ENCODE peak calls at places on chromosomes 6 and 20, in nine cellular contexts. One of them, this sample, is unnamed. For H3K4me1, the result is how much of the 10 kb centered on the place peaks cover.

GRCh38 chr6:89359561-89359960 is 7.0 kb upstream of the UBE2J1 start:
- DNase-seq in lower lobe of right lung: no peak
- DNase-seq in stomach: no peak
- DNase-seq in keratinocyte: no peak
- DNase-seq in neural progenitor cell: peak
- DNase-seq in Caco-2: no peak
- DNase-seq in ovary: no peak
- DNase-seq in left lung: no peak
- DNase-seq in adrenal gland: no peak
- DNase-seq in this sample: no peak

GRCh38 chr20:58512808-58513552 is 2.2 kb downstream of the APCDD1L start:
- DNase-seq in lower lobe of right lung: no peak
- DNase-seq in stomach: no peak
- DNase-seq in keratinocyte: no peak
- DNase-seq in neural progenitor cell: no peak
- DNase-seq in Caco-2: no peak
- DNase-seq in ovary: no peak
- DNase-seq in left lung: no peak
- DNase-seq in adrenal gland: no peak
- DNase-seq in this sample: no peak

GRCh38 chr6:70423189-70424133 is 10.2 kb downstream of the FAM135A start:
- DNase-seq in lower lobe of right lung: no peak
- DNase-seq in stomach: no peak
- DNase-seq in keratinocyte: no peak
- DNase-seq in neural progenitor cell: no peak
- DNase-seq in Caco-2: no peak
- DNase-seq in ovary: no peak
- DNase-seq in left lung: no peak
- DNase-seq in adrenal gland: no peak
- DNase-seq in this sample: no peak

GRCh38 chr20:43243672-43244269 is 54.1 kb upstream of the PTPRT start:
- DNase-seq in lower lobe of right lung: no peak
- DNase-seq in stomach: no peak
- DNase-seq in keratinocyte: no peak
- DNase-seq in neural progenitor cell: peak
- DNase-seq in Caco-2: no peak
- DNase-seq in ovary: no peak
- DNase-seq in left lung: no peak
- DNase-seq in adrenal gland: no peak
- DNase-seq in this sample: no peak

GRCh38 chr6:79872986-79873385 is 74.4 kb downstream of the ELOVL4 start:
- DNase-seq in lower lobe of right lung: no peak
- DNase-seq in stomach: no peak
- DNase-seq in keratinocyte: peak
- DNase-seq in neural progenitor cell: no peak
- DNase-seq in Caco-2: peak
- DNase-seq in ovary: no peak
- DNase-seq in left lung: no peak
- DNase-seq in adrenal gland: no peak
- DNase-seq in this sample: no peak

GRCh38 chr6:96237656-96238347 is 222.0 kb downstream of the FUT9 start:
- DNase-seq in lower lobe of right lung: no peak
- DNase-seq in stomach: no peak
- DNase-seq in keratinocyte: no peak
- DNase-seq in neural progenitor cell: no peak
- DNase-seq in Caco-2: no peak
- DNase-seq in ovary: no peak
- DNase-seq in left lung: no peak
- DNase-seq in adrenal gland: no peak
- DNase-seq in this sample: no peak

GRCh38 chr6:28597217-28597835 is 71.6 kb downstream of the GPX5 start:
- DNase-seq in lower lobe of right lung: no peak
- DNase-seq in stomach: no peak
- DNase-seq in keratinocyte: no peak
- DNase-seq in neural progenitor cell: peak
- DNase-seq in Caco-2: peak
- DNase-seq in ovary: no peak
- DNase-seq in left lung: no peak
- DNase-seq in adrenal gland: no peak
- DNase-seq in this sample: no peak

GRCh38 chr6:106134087-106134770 is 48.1 kb downstream of the PRDM1 start:
- DNase-seq in lower lobe of right lung: no peak
- DNase-seq in stomach: peak
- DNase-seq in keratinocyte: no peak
- DNase-seq in neural progenitor cell: no peak
- DNase-seq in Caco-2: no peak
- DNase-seq in ovary: no peak
- DNase-seq in left lung: no peak
- DNase-seq in adrenal gland: no peak
- DNase-seq in this sample: no peak

GRCh38 chr6:31905041-31905440 is 3.2 kb upstream of the ZBTB12 start:
- DNase-seq in lower lobe of right lung: no peak
- DNase-seq in stomach: no peak
- DNase-seq in keratinocyte: no peak
- DNase-seq in neural progenitor cell: no peak
- DNase-seq in Caco-2: no peak
- DNase-seq in ovary: no peak
- DNase-seq in left lung: no peak
- DNase-seq in adrenal gland: no peak
- DNase-seq in this sample: no peak

GRCh38 chr20:24894488-24894887 is 54.6 kb upstream of the CST7 start:
- DNase-seq in lower lobe of right lung: no peak
- DNase-seq in stomach: no peak
- DNase-seq in keratinocyte: no peak
- DNase-seq in neural progenitor cell: no peak
- DNase-seq in Caco-2: no peak
- DNase-seq in ovary: no peak
- DNase-seq in left lung: no peak
- DNase-seq in adrenal gland: no peak
- DNase-seq in this sample: no peak

GRCh38 chr6:14466278-14466677 is 348.7 kb downstream of the CD83 start:
- DNase-seq in lower lobe of right lung: no peak
- DNase-seq in stomach: no peak
- DNase-seq in keratinocyte: no peak
- DNase-seq in neural progenitor cell: no peak
- DNase-seq in Caco-2: no peak
- DNase-seq in ovary: no peak
- DNase-seq in left lung: no peak
- DNase-seq in adrenal gland: no peak
- DNase-seq in this sample: no peak

GRCh38 chr6:160139420-160139851 is 17.8 kb downstream of the SLC22A1 start:
- DNase-seq in lower lobe of right lung: no peak
- DNase-seq in stomach: no peak
- DNase-seq in keratinocyte: peak
- DNase-seq in neural progenitor cell: no peak
- DNase-seq in Caco-2: no peak
- DNase-seq in ovary: peak
- DNase-seq in left lung: no peak
- DNase-seq in adrenal gland: peak
- DNase-seq in this sample: no peak
- TF ChIP-seq CTCF in lower lobe of right lung: no peak
- TF ChIP-seq CTCF in stomach: no peak
- TF ChIP-seq CTCF in keratinocyte: no peak
- TF ChIP-seq CTCF in neural progenitor cell: no peak
- TF ChIP-seq CTCF in Caco-2: no peak
- TF ChIP-seq CTCF in ovary: no peak
- TF ChIP-seq CTCF in left lung: no peak
- TF ChIP-seq CTCF in adrenal gland: no peak
- TF ChIP-seq CTCF in this sample: no peak

DNA sequence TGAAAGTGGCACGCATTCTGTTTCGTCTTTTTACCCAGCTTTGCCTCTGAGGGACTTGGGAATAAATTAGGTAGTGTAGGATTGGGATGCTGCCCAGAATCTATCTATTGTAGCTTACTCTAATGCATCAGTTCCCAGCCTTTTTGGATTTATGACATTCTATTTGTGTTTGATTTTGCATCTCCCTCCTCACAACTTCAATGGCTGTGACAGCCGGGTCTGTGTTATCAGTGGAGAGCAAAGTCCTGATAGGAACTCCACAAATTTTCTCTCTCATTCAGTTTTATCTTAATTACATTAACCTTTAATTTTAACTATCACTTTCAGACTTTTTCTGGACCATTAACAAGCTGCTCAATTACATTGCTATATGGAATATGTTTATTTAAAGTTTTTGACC is 62.8 kb upstream of the TULP4 start:
- DNase-seq in lower lobe of right lung: no peak
- DNase-seq in stomach: no peak
- DNase-seq in keratinocyte: no peak
- DNase-seq in neural progenitor cell: no peak
- DNase-seq in Caco-2: no peak
- DNase-seq in ovary: no peak
- DNase-seq in left lung: no peak
- DNase-seq in adrenal gland: no peak
- DNase-seq in this sample: no peak
- H3K4me1 ChIP-seq in lower lobe of right lung: under half
- H3K4me1 ChIP-seq in stomach: under half
- H3K4me1 ChIP-seq in keratinocyte: under half
- H3K4me1 ChIP-seq in neural progenitor cell: under half
- H3K4me1 ChIP-seq in Caco-2: under half
- H3K4me1 ChIP-seq in ovary: under half
- H3K4me1 ChIP-seq in left lung: under half
- H3K4me1 ChIP-seq in adrenal gland: under half
- H3K4me1 ChIP-seq in this sample: under half

GRCh38 chr6:158204616-158205015 is 36.5 kb downstream of the GTF2H5 start:
- DNase-seq in lower lobe of right lung: no peak
- DNase-seq in stomach: no peak
- DNase-seq in keratinocyte: no peak
- DNase-seq in neural progenitor cell: no peak
- DNase-seq in Caco-2: no peak
- DNase-seq in ovary: no peak
- DNase-seq in left lung: no peak
- DNase-seq in adrenal gland: no peak
- DNase-seq in this sample: no peak

GRCh38 chr6:158206740-158207451 is 38.7 kb downstream of the GTF2H5 start:
- DNase-seq in lower lobe of right lung: no peak
- DNase-seq in stomach: no peak
- DNase-seq in keratinocyte: no peak
- DNase-seq in neural progenitor cell: no peak
- DNase-seq in Caco-2: no peak
- DNase-seq in ovary: no peak
- DNase-seq in left lung: no peak
- DNase-seq in adrenal gland: no peak
- DNase-seq in this sample: no peak

GRCh38 chr6:158207452-158207788 is 39.3 kb downstream of the GTF2H5 start:
- DNase-seq in lower lobe of right lung: no peak
- DNase-seq in stomach: no peak
- DNase-seq in keratinocyte: peak
- DNase-seq in neural progenitor cell: no peak
- DNase-seq in Caco-2: no peak
- DNase-seq in ovary: no peak
- DNase-seq in left lung: no peak
- DNase-seq in adrenal gland: no peak
- DNase-seq in this sample: no peak

GRCh38 chr6:158208226-158208807 is 40.2 kb downstream of the GTF2H5 start:
- DNase-seq in lower lobe of right lung: no peak
- DNase-seq in stomach: no peak
- DNase-seq in keratinocyte: no peak
- DNase-seq in neural progenitor cell: no peak
- DNase-seq in Caco-2: no peak
- DNase-seq in ovary: no peak
- DNase-seq in left lung: no peak
- DNase-seq in adrenal gland: no peak
- DNase-seq in this sample: no peak

DNA sequence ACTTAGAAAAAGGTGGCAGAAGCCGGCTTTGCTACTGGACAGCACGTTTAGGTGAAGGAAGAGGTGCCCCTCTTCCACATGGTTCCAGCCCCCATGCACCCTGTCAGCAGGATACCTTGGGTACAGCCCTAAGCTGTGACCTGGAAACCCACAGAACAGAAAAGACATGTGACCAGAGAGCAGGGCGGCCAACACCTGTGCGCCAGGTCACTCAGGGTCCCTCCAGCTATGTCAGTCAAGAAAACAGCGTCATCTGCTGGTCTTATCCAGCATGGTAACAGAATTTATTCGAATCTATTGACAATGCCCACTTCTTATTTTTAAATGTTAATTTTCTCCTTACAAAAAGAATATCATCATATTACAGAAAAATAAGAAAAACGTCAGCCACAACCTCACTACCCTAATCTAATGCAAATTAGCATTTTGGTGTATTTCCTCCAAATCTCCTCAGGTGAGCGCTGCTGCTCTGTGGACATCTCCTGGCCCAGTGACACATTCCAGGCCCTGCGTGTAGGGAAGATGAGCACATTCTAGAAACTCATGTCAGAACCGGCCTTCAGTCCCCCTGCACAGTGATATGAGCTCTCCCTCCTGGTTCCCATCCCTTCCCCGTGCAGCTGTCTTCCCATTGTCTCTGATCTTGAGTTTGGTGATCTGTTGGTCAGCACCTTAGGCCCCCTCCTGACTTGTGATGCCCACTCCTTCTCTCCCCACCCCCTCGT is 37.2 kb downstream of the GTF2H5 start:
- DNase-seq in lower lobe of right lung: no peak
- DNase-seq in stomach: peak
- DNase-seq in keratinocyte: no peak
- DNase-seq in neural progenitor cell: peak
- DNase-seq in Caco-2: peak
- DNase-seq in ovary: no peak
- DNase-seq in left lung: no peak
- DNase-seq in adrenal gland: peak
- DNase-seq in this sample: no peak
- TF ChIP-seq CTCF in lower lobe of right lung: peak
- TF ChIP-seq CTCF in stomach: no peak
- TF ChIP-seq CTCF in keratinocyte: peak
- TF ChIP-seq CTCF in neural progenitor cell: peak
- TF ChIP-seq CTCF in Caco-2: peak
- TF ChIP-seq CTCF in ovary: no peak
- TF ChIP-seq CTCF in left lung: peak
- TF ChIP-seq CTCF in adrenal gland: peak
- TF ChIP-seq CTCF in this sample: no peak

GRCh38 chr20:50982372-50982771 is 23.8 kb downstream of the MOCS3 start:
- DNase-seq in lower lobe of right lung: peak
- DNase-seq in stomach: peak
- DNase-seq in keratinocyte: peak
- DNase-seq in neural progenitor cell: no peak
- DNase-seq in Caco-2: peak
- DNase-seq in ovary: no peak
- DNase-seq in left lung: no peak
- DNase-seq in adrenal gland: no peak
- DNase-seq in this sample: peak

GRCh38 chr20:50977066-50978045 is 18.7 kb downstream of the MOCS3 start:
- DNase-seq in lower lobe of right lung: no peak
- DNase-seq in stomach: no peak
- DNase-seq in keratinocyte: no peak
- DNase-seq in neural progenitor cell: peak
- DNase-seq in Caco-2: no peak
- DNase-seq in ovary: no peak
- DNase-seq in left lung: no peak
- DNase-seq in adrenal gland: no peak
- DNase-seq in this sample: no peak

GRCh38 chr20:50981714-50982048 is 23.1 kb downstream of the MOCS3 start:
- DNase-seq in lower lobe of right lung: no peak
- DNase-seq in stomach: no peak
- DNase-seq in keratinocyte: no peak
- DNase-seq in neural progenitor cell: no peak
- DNase-seq in Caco-2: no peak
- DNase-seq in ovary: no peak
- DNase-seq in left lung: no peak
- DNase-seq in adrenal gland: no peak
- DNase-seq in this sample: no peak

GRCh38 chr20:50980851-50981713 is 22.5 kb downstream of the MOCS3 start:
- DNase-seq in lower lobe of right lung: peak
- DNase-seq in stomach: peak
- DNase-seq in keratinocyte: no peak
- DNase-seq in neural progenitor cell: peak
- DNase-seq in Caco-2: peak
- DNase-seq in ovary: peak
- DNase-seq in left lung: no peak
- DNase-seq in adrenal gland: peak
- DNase-seq in this sample: peak

GRCh38 chr20:50980071-50980681 is 21.6 kb downstream of the MOCS3 start:
- DNase-seq in lower lobe of right lung: no peak
- DNase-seq in stomach: no peak
- DNase-seq in keratinocyte: peak
- DNase-seq in neural progenitor cell: no peak
- DNase-seq in Caco-2: peak
- DNase-seq in ovary: no peak
- DNase-seq in left lung: no peak
- DNase-seq in adrenal gland: peak
- DNase-seq in this sample: no peak
- H3K4me1 ChIP-seq in lower lobe of right lung: under half
- H3K4me1 ChIP-seq in stomach: under half
- H3K4me1 ChIP-seq in keratinocyte: under half
- H3K4me1 ChIP-seq in neural progenitor cell: under half
- H3K4me1 ChIP-seq in Caco-2: under half
- H3K4me1 ChIP-seq in ovary: under half
- H3K4me1 ChIP-seq in left lung: under half
- H3K4me1 ChIP-seq in adrenal gland: under half
- H3K4me1 ChIP-seq in this sample: under half

This sample was measured in mucosa of descending colon.